ENCODE peak calls at places on chromosomes 11 and 22, in ten cellular contexts. M is AG09309; P is T-helper 2 cell; E is bronchial epithelial cell; O is GDM1; C is fibroblast of villous mesenchyme; X is germinal center; H is activated CD8-positive, alpha-beta memory T cell treated with anti-CD3 and anti-CD28 coated beads for 48 hours; B is frontal cortex; F is KBM-7. V is an unnamed sample.

GRCh38 chr11:116180806-116181600 is 591.8 kb downstream of the BUD13 start:
- DNase-seq in O (no peak), E (no peak), B (no peak), C (no peak), X (no peak), P (no peak), F (no peak), H (no peak), M (no peak), V (no peak)

GRCh38 chr11:6251990-6252473 is 7.6 kb upstream of the CCKBR start:
- DNase-seq in F (no peak), E (peak), B (no peak), M (no peak), C (peak), P (no peak), X (no peak), H (no peak), O (no peak), V (no peak)

GRCh38 chr22:43212434-43212952 is 25.6 kb upstream of the TTLL12 start:
- DNase-seq in F (no peak), C (no peak), O (no peak), B (no peak), P (no peak), X (no peak), M (no peak), H (no peak), E (no peak), V (no peak)

GRCh38 chr22:29216873-29217666 is 11.4 kb downstream of the EMID1 start:
- DNase-seq in M (peak), H (no peak), P (no peak), B (peak), F (no peak), O (no peak), E (peak), X (no peak), C (peak), V (no peak)

GRCh38 chr22:38219644-38220043 is 17.9 kb downstream of the MAFF start:
- DNase-seq in E (no peak), F (no peak), M (no peak), P (no peak), H (no peak), O (no peak), C (no peak), X (no peak), B (no peak), V (no peak)

GRCh38 chr22:21865041-21865440 is 2.4 kb downstream of the MAPK1 start:
- DNase-seq in X (no peak), C (peak), P (no peak), B (no peak), H (no peak), F (no peak), E (peak), M (peak), O (no peak), V (no peak)

GRCh38 chr22:33326540-33327295 is 268.5 kb upstream of the SYN3 start:
- DNase-seq in X (no peak), C (no peak), E (no peak), H (no peak), B (no peak), M (no peak), F (no peak), O (no peak), P (no peak), V (no peak)

GRCh38 chr11:128302425-128303186 is 284.8 kb downstream of the ETS1 start:
- DNase-seq in O (no peak), M (no peak), B (no peak), E (no peak), P (peak), F (no peak), X (peak), C (no peak), H (no peak), V (no peak)

GRCh38 chr11:116731097-116731761 is 41.6 kb downstream of the BUD13 start:
- DNase-seq in H (no peak), B (no peak), C (peak), O (no peak), E (no peak), M (no peak), F (no peak), P (no peak), X (no peak), V (no peak)

GRCh38 chr22:50725597-50725996 is 12.4 kb upstream of the ACR start:
- DNase-seq in B (no peak), C (no peak), M (no peak), E (no peak), H (no peak), X (no peak), P (no peak), F (no peak), O (no peak), V (no peak)

GRCh38 chr11:119356349-119357031 is 10.0 kb upstream of the MFRP start:
- DNase-seq in X (peak), E (no peak), C (peak), F (peak), O (no peak), B (peak), P (peak), H (peak), M (no peak), V (no peak)

GRCh38 chr11:28104984-28105383 is 3.0 kb downstream of the KIF18A start:
- DNase-seq in P (no peak), X (no peak), O (no peak), M (no peak), B (no peak), H (no peak), E (no peak), F (no peak), C (no peak), V (no peak)

GRCh38 chr11:97722065-97722464 is 1298.7 kb upstream of the CNTN5 start:
- DNase-seq in C (peak), H (no peak), B (no peak), E (peak), F (no peak), M (no peak), O (no peak), P (no peak), X (no peak), V (peak)

V was measured in epithelial cell of proximal tubule.